ENCODE peak calls at places on chromosomes 2 and 18, in eight cellular contexts. One of them, this sample, is unnamed.

GRCh38 chr2:8376603-8377423 is 305.0 kb upstream of the ID2 start:
- DNase-seq in upper lobe of right lung: no peak
- DNase-seq in pancreas: no peak
- DNase-seq in endodermal cell: no peak
- DNase-seq in esophagus squamous epithelium: no peak
- DNase-seq in PC-3: no peak
- DNase-seq in neural progenitor cell: no peak
- DNase-seq in right atrium auricular region: no peak
- DNase-seq in this sample: no peak

GRCh38 chr18:711330-711692 is 1.1 kb downstream of the ENOSF1 start:
- DNase-seq in PC-3: no peak
- DNase-seq in esophagus squamous epithelium: no peak
- DNase-seq in pancreas: no peak
- DNase-seq in right atrium auricular region: no peak
- DNase-seq in endodermal cell: peak; percentile 59
- DNase-seq in upper lobe of right lung: no peak
- DNase-seq in neural progenitor cell: peak; percentile 3
- DNase-seq in this sample: no peak

GRCh38 chr18:54612237-54612636 is 21.2 kb downstream of the DYNAP start:
- DNase-seq in right atrium auricular region: no peak
- DNase-seq in upper lobe of right lung: no peak
- DNase-seq in neural progenitor cell: no peak
- DNase-seq in esophagus squamous epithelium: no peak
- DNase-seq in endodermal cell: no peak
- DNase-seq in PC-3: peak; percentile 92
- DNase-seq in pancreas: no peak
- DNase-seq in this sample: peak; percentile 94

GRCh38 chr18:27865431-27865830 is 311.5 kb downstream of the CDH2 start:
- DNase-seq in pancreas: no peak
- DNase-seq in neural progenitor cell: no peak
- DNase-seq in PC-3: peak; percentile 19
- DNase-seq in esophagus squamous epithelium: no peak
- DNase-seq in upper lobe of right lung: no peak
- DNase-seq in right atrium auricular region: no peak
- DNase-seq in endodermal cell: no peak
- DNase-seq in this sample: no peak

GRCh38 chr2:190718652-190719526 is 70.0 kb downstream of the NAB1 start:
- DNase-seq in endodermal cell: no peak
- DNase-seq in esophagus squamous epithelium: no peak
- DNase-seq in upper lobe of right lung: no peak
- DNase-seq in pancreas: no peak
- DNase-seq in right atrium auricular region: peak; percentile 68
- DNase-seq in neural progenitor cell: no peak
- DNase-seq in PC-3: peak; percentile 97
- DNase-seq in this sample: peak; percentile 94

GRCh38 chr18:37294951-37295350 is 270.6 kb downstream of the CELF4 start:
- DNase-seq in esophagus squamous epithelium: no peak
- DNase-seq in endodermal cell: peak; percentile 96
- DNase-seq in right atrium auricular region: no peak
- DNase-seq in neural progenitor cell: peak; percentile 85
- DNase-seq in upper lobe of right lung: no peak
- DNase-seq in PC-3: peak; percentile 2
- DNase-seq in pancreas: no peak
- DNase-seq in this sample: peak; percentile 15

GRCh38 chr2:228875152-228875875 is 395.8 kb downstream of the PID1 start:
- DNase-seq in esophagus squamous epithelium: no peak
- DNase-seq in pancreas: no peak
- DNase-seq in neural progenitor cell: no peak
- DNase-seq in endodermal cell: no peak
- DNase-seq in upper lobe of right lung: no peak
- DNase-seq in right atrium auricular region: no peak
- DNase-seq in PC-3: no peak
- DNase-seq in this sample: no peak

GRCh38 chr2:58634653-58635347 is 393.7 kb upstream of the FANCL start:
- DNase-seq in neural progenitor cell: no peak
- DNase-seq in endodermal cell: peak; percentile 67
- DNase-seq in right atrium auricular region: no peak
- DNase-seq in PC-3: peak; percentile 91
- DNase-seq in esophagus squamous epithelium: no peak
- DNase-seq in upper lobe of right lung: no peak
- DNase-seq in pancreas: no peak
- DNase-seq in this sample: peak; percentile 76

GRCh38 chr2:143955416-143956075 is 564.4 kb downstream of the ZEB2 start:
- DNase-seq in PC-3: peak; percentile 56
- DNase-seq in right atrium auricular region: no peak
- DNase-seq in upper lobe of right lung: no peak
- DNase-seq in endodermal cell: no peak
- DNase-seq in neural progenitor cell: no peak
- DNase-seq in esophagus squamous epithelium: no peak
- DNase-seq in pancreas: no peak
- DNase-seq in this sample: peak; percentile 34

GRCh38 chr18:79823120-79823519 is 25.4 kb downstream of the KCNG2 start:
- DNase-seq in esophagus squamous epithelium: no peak
- DNase-seq in right atrium auricular region: no peak
- DNase-seq in PC-3: no peak
- DNase-seq in endodermal cell: no peak
- DNase-seq in neural progenitor cell: no peak
- DNase-seq in pancreas: no peak
- DNase-seq in upper lobe of right lung: peak; percentile 61
- DNase-seq in this sample: no peak

GRCh38 chr18:14927701-14928100 is 179.7 kb downstream of the ANKRD30B start:
- DNase-seq in neural progenitor cell: no peak
- DNase-seq in pancreas: no peak
- DNase-seq in esophagus squamous epithelium: no peak
- DNase-seq in upper lobe of right lung: no peak
- DNase-seq in right atrium auricular region: no peak
- DNase-seq in PC-3: no peak
- DNase-seq in endodermal cell: no peak
- DNase-seq in this sample: no peak

GRCh38 chr18:58788470-58788869 is 76.2 kb upstream of the ZNF532 start:
- DNase-seq in pancreas: no peak
- DNase-seq in right atrium auricular region: no peak
- DNase-seq in PC-3: peak; percentile 73
- DNase-seq in endodermal cell: peak; percentile 56
- DNase-seq in esophagus squamous epithelium: no peak
- DNase-seq in upper lobe of right lung: no peak
- DNase-seq in neural progenitor cell: no peak
- DNase-seq in this sample: peak; percentile 35

GRCh38 chr2:69118609-69119008 is 105.6 kb downstream of the ANTXR1 start:
- DNase-seq in PC-3: no peak
- DNase-seq in right atrium auricular region: no peak
- DNase-seq in esophagus squamous epithelium: no peak
- DNase-seq in upper lobe of right lung: no peak
- DNase-seq in neural progenitor cell: no peak
- DNase-seq in pancreas: no peak
- DNase-seq in endodermal cell: peak; percentile 30
- DNase-seq in this sample: no peak

DNA sequence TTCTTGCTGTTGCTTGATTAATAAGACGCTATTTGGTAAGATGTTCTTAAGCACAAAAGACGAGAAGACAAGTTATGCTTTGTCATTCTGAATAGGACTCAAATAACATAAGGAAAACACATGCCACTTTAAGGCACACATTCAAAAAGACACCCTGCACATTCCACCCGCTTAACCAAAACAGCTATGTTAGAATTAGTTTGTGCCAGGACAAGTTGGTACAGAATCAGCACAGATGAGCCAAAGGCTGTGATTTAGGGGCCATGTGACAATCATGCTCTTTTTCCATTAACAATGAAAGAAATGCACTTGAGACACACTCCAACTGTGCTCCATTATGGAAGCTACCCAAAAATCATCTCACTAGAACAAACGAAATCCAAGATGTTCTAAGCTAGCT is 3.4 kb downstream of the STARD7 start:
- DNase-seq in upper lobe of right lung: no peak
- DNase-seq in right atrium auricular region: no peak
- DNase-seq in endodermal cell: no peak
- DNase-seq in esophagus squamous epithelium: no peak
- DNase-seq in pancreas: no peak
- DNase-seq in PC-3: no peak
- DNase-seq in neural progenitor cell: no peak
- DNase-seq in this sample: peak; percentile 42
- H3K4me3 ChIP-seq in upper lobe of right lung: peak overlapping the region; percentile 32
- H3K4me3 ChIP-seq in right atrium auricular region: no peak overlapping the region
- H3K4me3 ChIP-seq in endodermal cell: peak overlapping the region; percentile 98
- H3K4me3 ChIP-seq in esophagus squamous epithelium: peak overlapping the region; percentile 0
- H3K4me3 ChIP-seq in pancreas: no peak overlapping the region
- H3K4me3 ChIP-seq in PC-3: peak overlapping the region; percentile 75
- H3K4me3 ChIP-seq in neural progenitor cell: peak overlapping the region; percentile 4
- H3K4me3 ChIP-seq in this sample: no peak overlapping the region

DNA sequence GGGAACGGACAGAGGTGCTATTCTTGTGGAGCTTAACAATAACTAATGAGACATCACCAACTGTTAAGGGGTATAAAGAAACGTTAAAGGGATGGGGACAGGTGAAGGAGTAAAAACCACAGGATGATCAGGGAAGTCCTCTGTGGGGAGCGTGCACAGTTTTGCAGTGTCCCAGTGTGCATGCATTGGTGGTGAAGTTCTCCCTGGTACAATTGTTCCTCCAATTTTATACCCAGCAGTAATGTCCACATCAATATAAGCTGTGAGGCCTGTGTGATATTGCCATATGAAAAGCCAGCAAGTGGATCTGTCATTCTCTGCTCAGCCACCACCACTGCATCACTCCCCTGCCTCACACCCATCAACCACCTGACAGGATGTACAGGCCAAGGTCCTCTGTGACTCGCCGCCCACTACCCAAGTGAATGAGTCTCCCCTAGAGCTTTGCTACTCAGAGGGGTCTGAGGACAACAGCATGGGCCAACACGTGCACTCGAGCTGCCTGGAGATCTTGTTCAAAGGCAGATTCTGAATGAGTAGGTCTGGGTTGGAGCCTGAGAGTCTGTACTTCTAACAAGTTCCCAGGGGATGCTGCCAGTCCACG is 4.6 kb downstream of the MLPH start:
- DNase-seq in PC-3: no peak
- DNase-seq in neural progenitor cell: no peak
- DNase-seq in endodermal cell: peak; percentile 29
- DNase-seq in upper lobe of right lung: peak; percentile 38
- DNase-seq in right atrium auricular region: no peak
- DNase-seq in pancreas: peak; percentile 31
- DNase-seq in esophagus squamous epithelium: no peak
- DNase-seq in this sample: no peak
- H3K27me3 ChIP-seq in PC-3: no peaks in the 10 kb centered on the region
- H3K27me3 ChIP-seq in neural progenitor cell: peaks cover 34% of the 10 kb centered on the region
- H3K27me3 ChIP-seq in endodermal cell: peaks cover 23% of the 10 kb centered on the region
- H3K27me3 ChIP-seq in upper lobe of right lung: peaks cover 7% of the 10 kb centered on the region
- H3K27me3 ChIP-seq in right atrium auricular region: no peaks in the 10 kb centered on the region
- H3K27me3 ChIP-seq in pancreas: no peaks in the 10 kb centered on the region
- H3K27me3 ChIP-seq in esophagus squamous epithelium: no peaks in the 10 kb centered on the region
- H3K27me3 ChIP-seq in this sample: no peaks in the 10 kb centered on the region

DNA sequence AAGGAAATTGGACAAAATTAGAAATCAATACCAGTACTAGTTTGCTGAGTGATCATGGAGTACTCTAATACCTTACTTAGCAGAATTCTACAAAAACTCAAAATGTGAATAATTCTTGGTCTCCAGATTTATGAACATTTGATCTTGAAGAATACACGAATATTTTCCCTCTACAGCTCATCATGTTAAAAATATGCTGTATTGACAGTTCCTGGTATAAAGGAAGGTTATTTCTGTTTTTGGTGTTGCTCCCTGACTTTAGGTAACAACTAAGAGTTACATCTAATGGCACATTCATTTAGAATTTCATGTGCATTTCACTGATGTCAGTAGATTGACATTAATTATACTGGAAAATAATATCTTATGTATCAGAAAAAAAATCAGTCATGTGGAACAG is 479.2 kb upstream of the PKDCC start:
- DNase-seq in pancreas: no peak
- DNase-seq in neural progenitor cell: no peak
- DNase-seq in right atrium auricular region: no peak
- DNase-seq in upper lobe of right lung: no peak
- DNase-seq in PC-3: no peak
- DNase-seq in endodermal cell: no peak
- DNase-seq in esophagus squamous epithelium: no peak
- DNase-seq in this sample: no peak
- TF ChIP-seq CTCF in pancreas: no peak
- TF ChIP-seq CTCF in neural progenitor cell: no peak
- TF ChIP-seq CTCF in right atrium auricular region: no peak
- TF ChIP-seq CTCF in upper lobe of right lung: no peak
- TF ChIP-seq CTCF in PC-3: no peak
- TF ChIP-seq CTCF in endodermal cell: no peak
- TF ChIP-seq CTCF in esophagus squamous epithelium: no peak
- TF ChIP-seq CTCF in this sample: no peak

DNA sequence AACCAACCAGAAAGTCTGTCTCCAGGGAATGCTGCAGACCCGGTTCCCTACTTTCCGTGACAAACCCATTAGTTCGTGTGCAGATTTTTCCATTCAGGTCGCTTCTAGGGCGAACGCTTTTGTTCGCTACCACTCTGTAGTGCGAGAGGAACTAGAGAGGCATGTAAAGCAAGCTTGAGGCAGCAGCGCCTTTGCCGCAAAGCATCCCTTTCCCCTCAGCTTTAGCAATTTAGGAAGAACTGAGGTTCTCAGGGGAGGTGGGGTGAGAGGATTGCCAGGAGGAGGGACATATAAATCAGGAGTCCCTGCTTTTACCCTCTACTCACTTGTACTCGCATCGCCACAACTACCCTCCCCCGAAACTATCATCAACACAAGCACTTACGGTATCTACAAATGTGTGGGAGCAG is 753 bp upstream of the ZNF804A start:
- DNase-seq in right atrium auricular region: peak; percentile 58
- DNase-seq in upper lobe of right lung: no peak
- DNase-seq in PC-3: no peak
- DNase-seq in neural progenitor cell: peak; percentile 68
- DNase-seq in endodermal cell: peak; percentile 75
- DNase-seq in esophagus squamous epithelium: no peak
- DNase-seq in pancreas: no peak
- DNase-seq in this sample: no peak
- H3K4me3 ChIP-seq in right atrium auricular region: peak overlapping the region; percentile 32
- H3K4me3 ChIP-seq in upper lobe of right lung: peak overlapping the region; percentile 50
- H3K4me3 ChIP-seq in PC-3: peak overlapping the region; percentile 63
- H3K4me3 ChIP-seq in neural progenitor cell: peak overlapping the region; percentile 68
- H3K4me3 ChIP-seq in endodermal cell: peak overlapping the region; percentile 79
- H3K4me3 ChIP-seq in esophagus squamous epithelium: peak overlapping the region; percentile 37
- H3K4me3 ChIP-seq in pancreas: peak overlapping the region; percentile 39
- H3K4me3 ChIP-seq in this sample: peak overlapping the region; percentile 38

GRCh38 chr2:860259-860855 is 90.3 kb upstream of the SNTG2 start:
- DNase-seq in endodermal cell: peak; percentile 85
- DNase-seq in PC-3: peak; percentile 20
- DNase-seq in neural progenitor cell: peak; percentile 51
- DNase-seq in right atrium auricular region: no peak
- DNase-seq in esophagus squamous epithelium: no peak
- DNase-seq in upper lobe of right lung: no peak
- DNase-seq in pancreas: no peak
- DNase-seq in this sample: no peak
- H3K27me3 ChIP-seq in endodermal cell: no peaks in the 10 kb centered on the region
- H3K27me3 ChIP-seq in PC-3: no peaks in the 10 kb centered on the region
- H3K27me3 ChIP-seq in neural progenitor cell: no peaks in the 10 kb centered on the region
- H3K27me3 ChIP-seq in right atrium auricular region: no peaks in the 10 kb centered on the region
- H3K27me3 ChIP-seq in esophagus squamous epithelium: no peaks in the 10 kb centered on the region
- H3K27me3 ChIP-seq in upper lobe of right lung: peaks cover 6% of the 10 kb centered on the region
- H3K27me3 ChIP-seq in pancreas: no peaks in the 10 kb centered on the region
- H3K27me3 ChIP-seq in this sample: no peaks in the 10 kb centered on the region